ENCODE peak calls at places on chromosomes 12 and 14, in six cellular contexts. G is ovary, N is T-helper 9 cell, J is progenitor cell of endocrine pancreas, Y is ascending aorta, P is GM23338. W is an unnamed sample.
A peak's percentile ranks its signal among the peaks of the same experiment; 100 is the strongest.

GRCh38 chr12:64633940-64634337 is 23.6 kb downstream of the RASSF3 start:
- DNase-seq in G (peak; percentile 53), N (no peak), J (no peak), Y (peak; percentile 42), P (no peak), W (no peak)

GRCh38 chr12:20646239-20646827 is 48.8 kb upstream of the SLCO1C1 start:
- DNase-seq in G (no peak), N (no peak), J (no peak), Y (no peak), P (peak; percentile 45), W (no peak)

GRCh38 chr14:68285421-68286179 is 466.0 kb downstream of the RAD51B start:
- DNase-seq in G (no peak), N (peak; percentile 23), J (no peak), Y (no peak), P (no peak), W (peak; percentile 61)

GRCh38 chr12:120713861-120714482 is 3.7 kb downstream of the UNC119B start:
- DNase-seq in G (peak; percentile 70), N (peak; percentile 64), J (peak; percentile 56), Y (no peak), P (peak; percentile 97), W (peak; percentile 76)

GRCh38 chr12:125140918-125141573 is 75.8 kb downstream of the AACS start:
- DNase-seq in G (no peak), N (no peak), J (no peak), Y (no peak), P (no peak), W (no peak)

GRCh38 chr12:125143491-125143890 is 78.3 kb downstream of the AACS start:
- DNase-seq in G (no peak), N (no peak), J (no peak), Y (no peak), P (no peak), W (no peak)

GRCh38 chr12:83057436-83057835 is 370.7 kb downstream of the TMTC2 start:
- DNase-seq in G (no peak), N (no peak), J (no peak), Y (no peak), P (no peak), W (no peak)

GRCh38 chr14:44283836-44284235 is 223.2 kb downstream of the FSCB start:
- DNase-seq in G (no peak), N (no peak), J (no peak), Y (no peak), P (no peak), W (no peak)

GRCh38 chr12:93990832-93991748 is 157.3 kb upstream of the PLXNC1 start:
- DNase-seq in G (peak; percentile 26), N (no peak), J (no peak), Y (no peak), P (peak; percentile 85), W (no peak)

GRCh38 chr12:3535431-3535841 is 44.4 kb downstream of the PRMT8 start:
- DNase-seq in G (no peak), N (no peak), J (no peak), Y (no peak), P (no peak), W (no peak)

GRCh38 chr12:132043216-132043615 is 93.5 kb downstream of the EP400 start:
- DNase-seq in G (no peak), N (no peak), J (no peak), Y (no peak), P (no peak), W (no peak)

GRCh38 chr14:77177623-77178185 is 3.9 kb upstream of the TMEM63C start:
- DNase-seq in G (no peak), N (no peak), J (no peak), Y (no peak), P (no peak), W (no peak)

GRCh38 chr12:43312991-43313505 is 239.0 kb downstream of the ADAMTS20 start:
- DNase-seq in G (no peak), N (no peak), J (no peak), Y (no peak), P (no peak), W (no peak)

GRCh38 chr14:70858641-70859040 is 48.6 kb upstream of the PCNX1 start:
- DNase-seq in G (no peak), N (no peak), J (no peak), Y (no peak), P (peak; percentile 30), W (no peak)

GRCh38 chr12:123767613-123768012 is 5.5 kb downstream of the DNAH10 start:
- DNase-seq in G (no peak), N (no peak), J (no peak), Y (no peak), P (no peak), W (no peak)

W was measured in CD8-positive, alpha-beta memory T cell.